ENCODE peak calls at places on chromosomes 13 and 19, in ten cellular contexts. H, Z, E, D, T, W, Q, N, R and S are unnamed samples. For H3K36me3, the result is how much of the 10 kb centered on the place peaks cover.

GRCh38 chr19:51359294-51359693 is 6.9 kb downstream of the ETFB start:
- DNase-seq in N (no peak), D (no peak), E (no peak), R (no peak), H (no peak), T (no peak), Z (no peak), W (no peak), Q (no peak), S (no peak)

GRCh38 chr13:98443329-98443728 is 133.6 kb downstream of the STK24 start:
- DNase-seq in D (no peak), E (no peak), Z (peak), Q (no peak), T (peak), H (no peak), N (no peak), W (no peak), R (no peak), S (no peak)

GRCh38 chr13:25881946-25882574 is 169.8 kb downstream of the SHISA2 start:
- DNase-seq in D (peak), H (peak), Z (no peak), T (peak), N (no peak), E (no peak), W (no peak), Q (peak), R (no peak), S (peak)

GRCh38 chr19:4993683-4994082 is 24.8 kb downstream of the KDM4B start:
- DNase-seq in Q (no peak), D (no peak), E (no peak), T (no peak), R (no peak), W (no peak), N (no peak), Z (no peak), H (no peak), S (no peak)

GRCh38 chr13:48334534-48335127 is 31.1 kb downstream of the RB1 start:
- DNase-seq in N (no peak), R (no peak), W (no peak), Q (no peak), E (peak), D (peak), H (no peak), Z (no peak), T (peak), S (peak)

GRCh38 chr13:101272886-101273285 is 143.4 kb downstream of the NALCN start:
- DNase-seq in D (no peak), T (no peak), Z (no peak), W (no peak), R (no peak), N (no peak), E (no peak), H (no peak), Q (no peak), S (no peak)

GRCh38 chr13:25687622-25688225 is 315.9 kb downstream of the ATP8A2 start:
- DNase-seq in D (no peak), Z (no peak), W (no peak), R (no peak), E (no peak), N (no peak), Q (no peak), H (peak), T (no peak), S (no peak)

GRCh38 chr13:45466359-45466758 is 1.6 kb downstream of the COG3 start:
- DNase-seq in W (no peak), D (no peak), T (no peak), Q (no peak), R (no peak), N (no peak), H (no peak), Z (no peak), E (no peak), S (no peak)

GRCh38 chr19:34319785-34320184 is 45.2 kb upstream of the GPI start:
- DNase-seq in Q (no peak), Z (no peak), E (no peak), W (no peak), D (no peak), N (no peak), R (peak), H (no peak), T (no peak), S (no peak)

GRCh38 chr13:24107955-24108614 is 52.4 kb upstream of the SPATA13 start:
- DNase-seq in T (no peak), N (no peak), H (no peak), Q (peak), D (peak), R (no peak), Z (no peak), W (no peak), E (no peak), S (peak)

GRCh38 chr13:23946067-23946466 is 48.8 kb upstream of the C1QTNF9B start:
- DNase-seq in H (no peak), T (no peak), D (no peak), Q (no peak), W (no peak), N (no peak), R (no peak), Z (no peak), E (no peak), S (no peak)

GRCh38 chr19:50268046-50268445 is 61.1 kb downstream of the KCNC3 start:
- DNase-seq in R (no peak), W (no peak), H (no peak), Z (no peak), N (no peak), Q (no peak), E (no peak), D (no peak), T (no peak), S (peak)

GRCh38 chr13:91136806-91137205 is 210.7 kb upstream of the MIR17HG start:
- DNase-seq in Q (no peak), D (no peak), R (no peak), W (no peak), Z (no peak), E (no peak), N (no peak), H (no peak), T (no peak), S (no peak)

GRCh38 chr13:52744842-52745241 is 5.2 kb upstream of the CNMD start:
- DNase-seq in T (no peak), W (no peak), D (no peak), E (no peak), N (no peak), Z (no peak), Q (no peak), R (no peak), H (no peak), S (no peak)

GRCh38 chr19:48852292-48852691 is 16.0 kb upstream of the HSD17B14 start:
- DNase-seq in Q (no peak), T (no peak), H (no peak), R (no peak), N (no peak), D (no peak), Z (no peak), W (no peak), E (no peak), S (no peak)

GRCh38 chr19:50719119-50719435 is 525 bp downstream of the SHANK1 start:
- DNase-seq in E (no peak), D (no peak), Z (no peak), T (no peak), N (no peak), W (no peak), Q (no peak), H (no peak), R (no peak), S (no peak)

GRCh38 chr13:46146898-46147297 is 35.1 kb downstream of the LCP1 start:
- DNase-seq in H (no peak), W (no peak), N (no peak), D (peak), Q (no peak), E (no peak), R (no peak), Z (no peak), T (peak), S (peak)

GRCh38 chr13:51811046-51811445 is 7.1 kb upstream of the DHRS12 start:
- DNase-seq in N (no peak), R (no peak), W (no peak), E (no peak), D (peak), Q (no peak), H (no peak), Z (no peak), T (no peak), S (no peak)

GRCh38 chr13:23902975-23903905 is 5.9 kb upstream of the C1QTNF9B start:
- DNase-seq in W (no peak), H (no peak), Q (no peak), R (no peak), Z (no peak), E (no peak), N (no peak), T (no peak), D (peak), S (peak)

GRCh38 chr19:32405431-32406160 is at the start of gene DPY19L3:
- DNase-seq in W (peak), E (peak), N (peak), T (peak), Z (peak), H (peak), D (peak), R (peak), Q (peak), S (peak)

GRCh38 chr13:98083507-98083906 is 59.4 kb upstream of the FARP1 start:
- DNase-seq in E (no peak), H (peak), Q (no peak), N (no peak), D (no peak), T (no peak), Z (no peak), W (no peak), R (no peak), S (no peak)

GRCh38 chr13:98656223-98656622 is 79.3 kb upstream of the STK24 start:
- DNase-seq in H (no peak), D (no peak), Z (no peak), R (peak), E (no peak), Q (no peak), N (no peak), W (no peak), T (no peak), S (no peak)

GRCh38 chr19:19406878-19407639 is 1.6 kb downstream of the GATAD2A start:
- DNase-seq in E (peak), Z (no peak), N (peak), H (no peak), R (peak), W (peak), Q (peak), D (no peak), T (no peak), S (no peak)

GRCh38 chr13:60146491-60146890 is 17.2 kb downstream of the DIAPH3 start:
- DNase-seq in H (no peak), D (no peak), Z (no peak), Q (no peak), E (no peak), T (no peak), N (no peak), R (no peak), W (no peak), S (no peak)

GRCh38 chr13:60397693-60398437 is 845 bp downstream of the TDRD3 start:
- DNase-seq in Q (peak), W (peak), E (peak), H (peak), T (peak), Z (peak), R (peak), N (peak), D (peak), S (peak)

GRCh38 chr19:5037936-5038335 is 69.0 kb downstream of the KDM4B start:
- DNase-seq in R (no peak), N (no peak), Q (no peak), Z (no peak), H (no peak), E (no peak), D (no peak), W (no peak), T (no peak), S (no peak)

GRCh38 chr13:27673911-27674310 is 52.2 kb downstream of the POLR1D start:
- DNase-seq in Q (no peak), N (no peak), E (no peak), H (no peak), R (no peak), Z (no peak), T (no peak), D (no peak), W (no peak), S (no peak)

GRCh38 chr19:4066176-4066606 is 508 bp downstream of the ZBTB7A start:
- DNase-seq in Q (no peak), H (no peak), R (peak), Z (peak), N (no peak), E (peak), T (no peak), D (no peak), W (no peak), S (no peak)

GRCh38 chr19:51029718-51030117 is 3.3 kb upstream of the KLK11 start:
- DNase-seq in R (no peak), N (no peak), E (no peak), T (peak), D (peak), H (no peak), Q (no peak), W (no peak), Z (peak), S (no peak)

GRCh38 chr13:110989331-110989730 is 74.5 kb upstream of the ANKRD10 start:
- DNase-seq in N (no peak), Z (no peak), W (no peak), R (no peak), D (no peak), Q (no peak), H (peak), T (no peak), E (no peak), S (no peak)

GRCh38 chr19:12721656-12722565 is 1.8 kb downstream of the TNPO2 start:
- DNase-seq in R (peak), D (peak), E (no peak), H (peak), Z (peak), N (peak), T (peak), W (peak), Q (peak), S (peak)

GRCh38 chr19:29001006-29001921 is 211.7 kb downstream of the UQCRFS1 start:
- DNase-seq in H (no peak), Z (peak), R (no peak), W (no peak), E (no peak), Q (no peak), N (no peak), D (no peak), T (peak), S (peak)

GRCh38 chr13:111115841-111116500 is 861 bp downstream of the ARHGEF7 start:
- DNase-seq in R (no peak), W (no peak), T (peak), E (no peak), H (no peak), Q (no peak), N (no peak), D (peak), Z (no peak), S (peak)

GRCh38 chr19:58480481-58480830 is 4.3 kb downstream of the ZNF446 start:
- DNase-seq in N (no peak), D (no peak), Q (no peak), Z (no peak), E (no peak), H (no peak), R (no peak), W (no peak), T (no peak), S (no peak)

GRCh38 chr13:48564046-48564445 is 31.2 kb upstream of the RCBTB2 start:
- DNase-seq in E (no peak), H (no peak), D (no peak), W (no peak), Z (no peak), T (no peak), Q (no peak), R (no peak), N (no peak), S (no peak)

GRCh38 chr19:19444694-19445155 is 39.2 kb downstream of the GATAD2A start:
- DNase-seq in R (peak), Q (no peak), T (peak), D (no peak), W (no peak), H (no peak), N (no peak), E (no peak), Z (no peak), S (peak)

GRCh38 chr19:46195104-46195503 is 34.4 kb upstream of the IGFL1 start:
- DNase-seq in T (no peak), D (no peak), R (no peak), N (no peak), Z (no peak), H (no peak), E (no peak), W (no peak), Q (no peak), S (no peak)
- H3K36me3 ChIP-seq in T (under half), D (under half), R (under half), N (under half), Z (under half), H (under half), E (under half), W (under half), Q (under half), S (under half)

GRCh38 chr19:55699221-55699620 is 24.2 kb downstream of the EPN1 start:
- DNase-seq in R (peak), Q (no peak), E (no peak), D (no peak), H (no peak), T (no peak), N (no peak), W (no peak), Z (peak), S (no peak)
- H3K36me3 ChIP-seq in R (under half), Q (under half), E (under half), D (under half), H (under half), T (under half), N (under half), W (under half), Z (under half), S (under half)

GRCh38 chr19:2145831-2146241 is 5.5 kb downstream of the AP3D1 start:
- DNase-seq in E (no peak), H (no peak), Z (no peak), R (no peak), N (no peak), Q (no peak), W (no peak), D (no peak), T (no peak), S (no peak)

GRCh38 chr19:2144190-2144589 is 7.2 kb downstream of the AP3D1 start:
- DNase-seq in N (no peak), H (no peak), E (no peak), D (no peak), Q (no peak), Z (no peak), W (no peak), R (no peak), T (no peak), S (no peak)

GRCh38 chr19:2140193-2140545 is 11.2 kb downstream of the AP3D1 start:
- DNase-seq in D (no peak), E (no peak), T (no peak), N (no peak), R (no peak), Z (peak), H (peak), Q (no peak), W (no peak), S (no peak)

GRCh38 chr19:2139385-2140192 is 11.8 kb downstream of the AP3D1 start:
- DNase-seq in H (peak), W (no peak), Q (no peak), N (no peak), R (no peak), T (no peak), E (no peak), D (no peak), Z (no peak), S (no peak)

GRCh38 chr19:2142173-2142829 is 9.1 kb downstream of the AP3D1 start:
- DNase-seq in H (no peak), D (no peak), R (no peak), W (no peak), Q (no peak), Z (no peak), E (no peak), N (no peak), T (no peak), S (no peak)
- H3K36me3 ChIP-seq in H (under half), D (under half), R (under half), W (under half), Q (under half), Z (under half), E (under half), N (under half), T (under half), S (under half)

DNA sequence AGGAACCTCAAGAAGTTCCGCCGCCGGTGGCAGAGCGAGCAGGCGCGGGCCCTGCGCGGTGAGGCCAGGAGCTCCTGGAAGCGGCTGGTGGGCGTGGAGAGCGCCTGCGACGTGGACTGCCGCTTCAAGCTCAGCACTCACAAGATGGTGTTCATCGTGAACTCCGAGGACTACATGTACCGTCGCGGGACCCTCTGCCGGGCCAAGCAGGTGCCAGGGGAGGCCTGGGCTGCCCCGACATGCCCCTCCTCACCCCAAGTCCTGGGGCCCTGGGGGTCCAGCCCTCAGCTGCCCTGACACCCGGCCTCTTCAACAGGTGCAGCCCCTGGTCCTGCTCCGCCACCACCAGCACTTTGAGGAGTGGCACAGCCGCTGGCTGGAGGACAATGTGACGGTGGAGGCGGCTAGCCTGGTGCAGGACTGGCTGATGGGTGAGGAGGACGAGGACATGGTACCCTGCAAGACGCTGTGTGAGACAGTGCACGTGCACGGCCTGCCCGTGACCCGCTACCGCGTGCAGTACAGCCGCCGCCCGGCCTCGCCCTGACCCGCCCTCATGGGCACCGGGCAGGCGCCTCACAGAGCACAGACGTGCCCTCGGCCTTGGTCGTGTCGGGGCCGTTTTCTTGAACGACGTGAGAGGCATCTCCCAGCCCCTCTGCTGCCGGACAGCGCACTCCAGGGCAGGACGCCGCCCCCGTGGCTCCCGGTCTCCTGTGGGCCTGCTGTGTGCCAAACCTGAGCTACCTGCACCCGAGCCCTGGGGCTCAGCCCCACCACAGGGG is 10.4 kb upstream of the F2RL3 start:
- DNase-seq in T (no peak), D (no peak), H (no peak), Z (no peak), N (no peak), R (no peak), W (no peak), Q (no peak), E (no peak), S (no peak)
- H3K36me3 ChIP-seq in T (under half), D (under half), H (under half), Z (under half), N (under half), R (under half), W (under half), Q (under half), E (under half), S (under half)

DNA sequence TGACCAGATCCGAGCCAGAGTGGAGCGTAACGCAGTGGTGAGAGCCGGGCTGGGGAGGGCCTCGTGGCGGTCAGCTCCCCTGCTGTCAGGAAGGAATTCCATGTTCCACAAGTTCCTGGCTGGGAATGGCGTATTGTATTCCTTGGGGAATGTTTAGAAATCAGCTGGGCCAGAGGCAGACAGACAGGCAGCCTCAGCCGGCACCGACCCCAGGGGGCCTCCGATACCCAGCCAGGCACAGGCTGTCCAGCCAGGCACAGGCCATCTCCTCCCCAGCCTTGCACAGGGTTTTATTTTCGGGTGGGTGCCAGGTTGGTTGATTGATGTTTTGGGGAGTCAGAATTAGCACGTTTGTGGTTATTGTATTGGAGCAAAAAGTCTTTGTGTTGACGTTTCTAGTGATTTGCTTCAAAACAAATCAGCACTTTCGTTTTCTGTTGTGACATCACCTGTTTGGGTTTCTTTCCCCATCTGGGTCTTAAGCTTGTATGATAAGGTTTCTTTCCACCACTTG is 126.6 kb upstream of the MCF2L start:
- DNase-seq in D (peak), N (no peak), T (peak), Q (no peak), H (no peak), W (no peak), E (no peak), Z (peak), R (peak), S (no peak)
- H3K36me3 ChIP-seq in D (under half), N (under half), T (under half), Q (under half), H (under half), W (half or more), E (under half), Z (under half), R (under half), S (under half)

GRCh38 chr19:45046355-45046754 is 7.5 kb downstream of the CLASRP start:
- DNase-seq in D (no peak), T (no peak), E (no peak), H (no peak), Z (no peak), W (no peak), N (no peak), R (no peak), Q (no peak), S (no peak)
- H3K36me3 ChIP-seq in D (under half), T (under half), E (under half), H (under half), Z (under half), W (under half), N (under half), R (under half), Q (half or more), S (under half)